ENCODE peak calls at places on chromosomes 2 and 18, in five cellular contexts. G is mammary epithelial cell, T is OCI-LY7, W is keratinocyte, K is left ventricle myocardium inferior. X is an unnamed sample.

GRCh38 chr2:38095996-38096861 is 20.3 kb upstream of the CYP1B1 start:
- DNase-seq in G (peak), T (no peak), W (no peak), K (peak), X (peak)

GRCh38 chr18:74476154-74476553 is 19.0 kb upstream of the DIPK1C start:
- DNase-seq in G (no peak), T (no peak), W (no peak), K (peak), X (no peak)

GRCh38 chr2:118967124-118967880 is 25.3 kb downstream of the MARCO start:
- DNase-seq in G (no peak), T (no peak), W (no peak), K (no peak), X (no peak)

GRCh38 chr2:109607766-109608165 is 6.0 kb downstream of the SEPTIN10 start:
- DNase-seq in G (peak), T (no peak), W (no peak), K (no peak), X (no peak)

GRCh38 chr2:237877576-237878307 is 18.3 kb downstream of the RAMP1 start:
- DNase-seq in G (no peak), T (no peak), W (no peak), K (no peak), X (no peak)

GRCh38 chr2:121664086-121664485 is 14.8 kb upstream of the CLASP1 start:
- DNase-seq in G (peak), T (no peak), W (no peak), K (no peak), X (no peak)

GRCh38 chr18:58004317-58004716 is 39.7 kb upstream of the NEDD4L start:
- DNase-seq in G (peak), T (no peak), W (no peak), K (no peak), X (no peak)

GRCh38 chr2:113857454-113857853 is 32.4 kb upstream of the ACTR3 start:
- DNase-seq in G (no peak), T (no peak), W (no peak), K (no peak), X (no peak)

GRCh38 chr18:58038063-58038462 is 6.0 kb upstream of the NEDD4L start:
- DNase-seq in G (no peak), T (no peak), W (no peak), K (no peak), X (no peak)

GRCh38 chr18:48570313-48570712 is 31.5 kb downstream of the CTIF start:
- DNase-seq in G (no peak), T (no peak), W (no peak), K (no peak), X (no peak)

GRCh38 chr2:33476100-33476792 is at the start of gene RASGRP3:
- DNase-seq in G (peak), T (peak), W (peak), K (peak), X (peak)

GRCh38 chr18:58180172-58180571 is 136.1 kb downstream of the NEDD4L start:
- DNase-seq in G (no peak), T (no peak), W (no peak), K (no peak), X (no peak)

GRCh38 chr18:63137999-63138448 is 181.5 kb downstream of the BCL2 start:
- DNase-seq in G (no peak), T (peak), W (no peak), K (no peak), X (no peak)

GRCh38 chr18:63292844-63293683 is 26.5 kb downstream of the BCL2 start:
- DNase-seq in G (no peak), T (no peak), W (no peak), K (no peak), X (no peak)

GRCh38 chr2:139374307-139374850 is 594.2 kb upstream of the NXPH2 start:
- DNase-seq in G (no peak), T (no peak), W (no peak), K (no peak), X (no peak)

GRCh38 chr2:205580591-205580990 is 101.7 kb upstream of the NRP2 start:
- DNase-seq in G (peak), T (no peak), W (no peak), K (no peak), X (no peak)

GRCh38 chr2:15850534-15850933 is 89.8 kb upstream of the MYCN start:
- DNase-seq in G (no peak), T (no peak), W (no peak), K (no peak), X (no peak)

GRCh38 chr2:140657657-140658056 is 1473.2 kb downstream of the LRP1B start:
- DNase-seq in G (peak), T (no peak), W (no peak), K (no peak), X (no peak)

GRCh38 chr2:137333386-137333972 is 568.1 kb downstream of the THSD7B start:
- DNase-seq in G (peak), T (no peak), W (no peak), K (no peak), X (no peak)

GRCh38 chr2:26809876-26810577 is 24.2 kb downstream of the CENPA start:
- DNase-seq in G (no peak), T (no peak), W (no peak), K (no peak), X (no peak)

GRCh38 chr2:158411748-158412147 is 44.8 kb downstream of the CCDC148 start:
- DNase-seq in G (no peak), T (no peak), W (no peak), K (no peak), X (no peak)

GRCh38 chr2:209426432-209426831 is 2.6 kb downstream of the MAP2 start:
- DNase-seq in G (peak), T (no peak), W (no peak), K (no peak), X (peak)

GRCh38 chr2:28360066-28360741 is 32.5 kb upstream of the FOSL2 start:
- DNase-seq in G (no peak), T (no peak), W (no peak), K (no peak), X (no peak)

GRCh38 chr2:144571770-144572169 is 51.9 kb upstream of the ZEB2 start:
- DNase-seq in G (no peak), T (no peak), W (no peak), K (no peak), X (no peak)

GRCh38 chr2:176131617-176132396 is 2.3 kb downstream of the HOXD8 start:
- DNase-seq in G (no peak), T (no peak), W (no peak), K (no peak), X (no peak)

GRCh38 chr2:71072492-71072891 is 4.0 kb downstream of the NAGK start:
- DNase-seq in G (no peak), T (no peak), W (no peak), K (no peak), X (no peak)
- H3K27ac ChIP-seq in G (no peak), T (peak), W (peak), K (peak), X (no peak)

GRCh38 chr2:100935372-100935752 is 66.7 kb upstream of the RPL31 start:
- DNase-seq in G (no peak), T (no peak), W (no peak), K (no peak), X (no peak)

GRCh38 chr2:100936070-100936741 is 65.9 kb upstream of the RPL31 start:
- DNase-seq in G (no peak), T (no peak), W (no peak), K (no peak), X (no peak)

GRCh38 chr2:100938031-100939026 is 63.8 kb upstream of the RPL31 start:
- DNase-seq in G (no peak), T (no peak), W (no peak), K (no peak), X (no peak)

GRCh38 chr2:100934504-100935371 is 67.4 kb upstream of the RPL31 start:
- DNase-seq in G (no peak), T (no peak), W (no peak), K (no peak), X (no peak)

DNA sequence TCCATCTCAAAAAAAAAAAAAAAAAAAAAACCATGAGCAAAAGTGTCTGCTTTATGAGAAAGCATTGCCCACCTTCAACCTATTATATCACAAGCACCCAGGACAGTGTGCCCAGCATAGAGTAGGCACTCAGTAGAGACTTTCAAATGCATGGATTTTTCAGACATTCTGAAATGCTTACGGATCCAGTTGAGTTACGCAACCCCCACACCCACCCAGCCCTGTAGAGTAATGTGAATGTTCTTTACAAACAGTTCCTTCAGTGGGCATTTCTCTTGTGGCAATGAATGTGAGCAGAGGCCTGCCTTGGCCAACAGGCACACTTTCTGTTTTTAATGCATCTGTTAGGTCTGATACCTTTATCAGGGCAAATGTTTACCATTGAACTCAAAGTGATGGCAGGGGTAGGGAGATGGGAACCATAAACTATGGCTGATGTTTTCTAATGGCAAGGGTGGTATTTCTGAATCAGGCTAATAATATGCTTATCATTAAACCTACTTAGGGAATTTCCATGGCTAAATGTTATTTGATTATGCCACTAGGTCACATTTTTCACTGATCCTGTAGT is 65.0 kb upstream of the RPL31 start:
- DNase-seq in G (no peak), T (no peak), W (no peak), K (no peak), X (no peak)
- H3K27ac ChIP-seq in G (no peak), T (no peak), W (no peak), K (peak), X (no peak)

GRCh38 chr2:230131366-230131765 is 62.6 kb upstream of the SLC16A14 start:
- DNase-seq in G (no peak), T (no peak), W (no peak), K (no peak), X (no peak)
- H3K27ac ChIP-seq in G (no peak), T (no peak), W (no peak), K (peak), X (no peak)

GRCh38 chr2:178205853-178206516 is 11.7 kb downstream of the OSBPL6 start:
- DNase-seq in G (peak), T (no peak), W (no peak), K (no peak), X (no peak)
- H3K27ac ChIP-seq in G (peak), T (no peak), W (no peak), K (no peak), X (no peak)

GRCh38 chr2:43025709-43026290 is 200.6 kb downstream of the ZFP36L2 start:
- DNase-seq in G (no peak), T (no peak), W (no peak), K (no peak), X (no peak)
- H3K27ac ChIP-seq in G (no peak), T (no peak), W (no peak), K (no peak), X (no peak)

GRCh38 chr18:3193354-3193753 is 26.4 kb downstream of the MYOM1 start:
- DNase-seq in G (no peak), T (no peak), W (no peak), K (no peak), X (no peak)

GRCh38 chr18:3194947-3195612 is 24.7 kb downstream of the MYOM1 start:
- DNase-seq in G (no peak), T (no peak), W (no peak), K (no peak), X (no peak)

GRCh38 chr18:3192752-3193151 is 27.0 kb downstream of the MYOM1 start:
- DNase-seq in G (no peak), T (no peak), W (no peak), K (no peak), X (no peak)

GRCh38 chr18:3189884-3190283 is 29.9 kb downstream of the MYOM1 start:
- DNase-seq in G (peak), T (no peak), W (no peak), K (no peak), X (no peak)

GRCh38 chr18:3192286-3192685 is 27.5 kb downstream of the MYOM1 start:
- DNase-seq in G (no peak), T (no peak), W (no peak), K (no peak), X (no peak)
- H3K27ac ChIP-seq in G (no peak), T (no peak), W (no peak), K (peak), X (no peak)